ENCODE peak calls at places on chromosomes 4 and X, in nine cellular contexts. C, I, X, R, K, A, Z, E and V are unnamed samples.

GRCh38 chr4:148540622-148541326 is 98.6 kb upstream of the NR3C2 start:
- DNase-seq in K (no peak), X (no peak), C (no peak), I (no peak), R (no peak), A (no peak), E (no peak), Z (no peak), V (no peak)

GRCh38 chrX:135644624-135645023 is 68.8 kb upstream of the CT45A1 start:
- DNase-seq in I (no peak), K (no peak), E (no peak), Z (no peak), A (no peak), R (no peak), C (no peak), X (no peak), V (no peak)

GRCh38 chrX:97529801-97530200 is 646.1 kb downstream of the RPA4 start:
- DNase-seq in C (no peak), I (no peak), X (no peak), E (no peak), A (no peak), Z (no peak), R (no peak), K (no peak), V (no peak)

GRCh38 chr4:156615066-156615514 is 356.5 kb downstream of the PDGFC start:
- DNase-seq in E (no peak), C (peak), I (no peak), X (no peak), Z (no peak), K (peak), R (no peak), A (no peak), V (peak)

GRCh38 chr4:108840426-108840975 is 77.6 kb upstream of the ETNPPL start:
- DNase-seq in K (no peak), R (no peak), X (no peak), I (no peak), E (no peak), C (no peak), A (no peak), Z (no peak), V (no peak)

GRCh38 chr4:14364953-14365533 is 637.2 kb upstream of the CPEB2 start:
- DNase-seq in E (no peak), Z (no peak), K (no peak), R (no peak), A (no peak), I (no peak), X (no peak), C (no peak), V (no peak)

GRCh38 chrX:123590842-123591491 is 141.9 kb downstream of the THOC2 start:
- DNase-seq in I (no peak), X (no peak), C (peak), R (no peak), Z (no peak), E (peak), A (no peak), K (peak), V (peak)

GRCh38 chrX:153794897-153795816 is 689 bp downstream of the SSR4 start:
- DNase-seq in Z (no peak), C (no peak), E (no peak), I (no peak), K (no peak), X (no peak), A (no peak), R (no peak), V (no peak)

GRCh38 chr4:86543080-86543479 is 51.0 kb upstream of the PTPN13 start:
- DNase-seq in Z (no peak), R (no peak), I (no peak), X (no peak), C (no peak), K (no peak), A (no peak), E (no peak), V (no peak)

GRCh38 chr4:56050584-56050983 is 101.8 kb downstream of the CEP135 start:
- DNase-seq in R (no peak), I (no peak), A (no peak), C (no peak), E (no peak), X (no peak), Z (no peak), K (no peak), V (no peak)

GRCh38 chr4:33302298-33302697 is 2582.1 kb downstream of the PCDH7 start:
- DNase-seq in I (no peak), X (no peak), Z (no peak), K (no peak), E (no peak), C (no peak), A (no peak), R (no peak), V (no peak)

GRCh38 chrX:140766024-140766611 is 56.6 kb downstream of the LINC00632 start:
- DNase-seq in Z (peak), A (peak), K (peak), C (peak), R (peak), I (no peak), X (no peak), E (peak), V (peak)

GRCh38 chrX:123648028-123648810 is 84.6 kb downstream of the THOC2 start:
- DNase-seq in R (peak), E (no peak), K (no peak), X (no peak), Z (peak), A (no peak), C (peak), I (no peak), V (no peak)

GRCh38 chr4:101355767-101356702 is 8.7 kb upstream of the PPP3CA start:
- DNase-seq in Z (no peak), X (no peak), E (no peak), A (no peak), R (no peak), I (no peak), C (peak), K (peak), V (peak)

GRCh38 chr4:110310795-110311194 is 112.4 kb upstream of the ELOVL6 start:
- DNase-seq in Z (no peak), K (no peak), X (no peak), C (no peak), E (no peak), I (no peak), A (no peak), R (no peak), V (no peak)

GRCh38 chr4:136873555-136873954 is 658.7 kb downstream of the PCDH18 start:
- DNase-seq in R (no peak), K (no peak), C (no peak), A (no peak), I (no peak), Z (no peak), E (no peak), X (no peak), V (no peak)

GRCh38 chr4:185412412-185412811 is 13.4 kb downstream of the UFSP2 start:
- DNase-seq in I (no peak), X (no peak), A (no peak), E (no peak), Z (no peak), C (no peak), R (no peak), K (no peak), V (no peak)

GRCh38 chr4:23476514-23477090 is 413.2 kb downstream of the PPARGC1A start:
- DNase-seq in R (no peak), A (no peak), C (no peak), Z (no peak), I (no peak), E (no peak), K (no peak), X (no peak), V (no peak)

GRCh38 chrX:101395789-101396188 is 5.0 kb downstream of the RPL36A start:
- DNase-seq in A (no peak), Z (no peak), E (no peak), C (peak), X (no peak), I (no peak), K (no peak), R (no peak), V (peak)

GRCh38 chr4:119321921-119322687 is at the start of gene FABP2:
- DNase-seq in A (no peak), I (no peak), X (no peak), K (no peak), R (no peak), C (no peak), E (no peak), Z (no peak), V (no peak)

GRCh38 chrX:5936438-5936837 is 292.2 kb downstream of the NLGN4X start:
- DNase-seq in X (no peak), K (peak), A (no peak), E (no peak), C (peak), Z (no peak), R (no peak), I (no peak), V (no peak)

GRCh38 chrX:28158019-28158777 is 176.9 kb upstream of the DCAF8L1 start:
- DNase-seq in A (no peak), K (no peak), X (no peak), I (no peak), C (no peak), Z (no peak), E (no peak), R (no peak), V (no peak)

GRCh38 chr4:8547108-8547911 is 32.9 kb upstream of the GPR78 start:
- DNase-seq in E (peak), X (no peak), R (no peak), K (peak), A (no peak), I (no peak), Z (no peak), C (peak), V (peak)

GRCh38 chr4:1411436-1412375 is 5.5 kb upstream of the NKX1-1 start:
- DNase-seq in K (no peak), Z (no peak), R (no peak), E (peak), X (peak), I (no peak), C (no peak), A (no peak), V (no peak)

DNA sequence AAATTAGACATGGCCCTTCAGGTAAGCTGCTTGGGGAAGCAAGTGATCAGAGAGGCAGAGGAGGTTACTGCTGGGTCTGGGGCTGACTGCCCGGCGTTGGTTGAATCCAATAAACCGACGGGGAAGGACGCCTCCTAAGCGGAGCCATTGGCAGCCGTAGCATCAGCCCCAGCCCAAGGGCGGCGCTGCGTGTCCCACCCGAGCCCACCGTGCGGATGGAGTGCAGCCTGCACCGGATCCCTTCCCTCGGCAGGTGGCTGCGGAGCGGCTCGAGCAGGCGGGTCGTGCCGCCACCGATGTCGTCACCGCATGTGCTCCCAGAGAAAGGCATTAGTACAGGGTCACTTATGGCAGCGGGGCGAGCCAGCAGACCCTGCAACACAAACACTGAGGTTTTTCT is 82.1 kb downstream of the ALPK1 start:
- DNase-seq in Z (no peak), C (no peak), R (no peak), X (no peak), K (no peak), E (no peak), I (no peak), A (no peak), V (no peak)
- TF ChIP-seq CTCF in Z (no peak), C (no peak), R (no peak), X (no peak), K (no peak), E (no peak), I (no peak), A (no peak), V (no peak)

DNA sequence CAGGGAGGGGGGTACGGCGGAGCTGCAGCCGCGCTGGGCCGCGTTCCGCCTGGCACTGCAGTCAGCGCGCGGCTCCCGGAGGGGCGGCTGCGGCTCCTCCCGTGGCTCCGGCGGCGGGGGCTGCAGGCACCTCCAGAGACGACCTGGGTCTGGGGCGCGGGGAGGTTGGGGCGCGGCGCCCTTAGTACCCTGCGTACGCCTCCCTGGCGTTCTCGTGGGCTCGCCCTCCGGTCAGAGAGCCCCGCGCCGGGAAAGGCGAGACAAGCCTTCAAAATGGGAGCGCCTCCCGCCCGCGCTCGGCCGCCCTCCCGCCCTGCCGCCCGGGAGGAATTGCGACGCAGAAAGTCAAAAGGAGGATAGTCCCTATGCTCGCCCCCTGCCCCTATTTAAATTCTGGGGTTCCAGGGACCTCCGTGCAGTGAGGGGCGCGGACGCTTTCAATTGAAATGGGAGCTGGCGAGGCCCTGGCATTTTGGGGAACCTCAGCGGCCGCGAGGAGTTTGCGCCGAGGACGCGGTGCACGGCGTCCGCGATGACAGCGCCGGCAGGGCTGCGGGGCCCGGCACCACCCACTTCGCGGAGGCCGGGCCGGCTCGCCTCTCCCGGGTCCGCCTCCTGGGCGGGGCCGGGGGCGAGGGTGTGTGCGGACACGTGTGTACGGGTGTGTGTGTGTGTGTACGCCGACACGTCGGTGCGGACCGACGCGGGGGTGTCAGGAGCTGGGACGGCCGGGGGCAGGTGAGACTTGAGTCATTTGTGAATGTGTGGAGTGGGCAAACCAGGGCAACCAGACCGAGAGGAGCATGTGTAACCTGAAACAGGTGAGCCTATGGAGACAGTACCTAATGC is 544 bp downstream of the HERC3 start:
- DNase-seq in I (peak), X (peak), R (peak), K (peak), A (peak), Z (peak), C (peak), E (peak), V (peak)
- TF ChIP-seq CTCF in I (no peak), X (no peak), R (no peak), K (no peak), A (no peak), Z (no peak), C (no peak), E (no peak), V (no peak)

GRCh38 chrX:16832301-16832700 is 37.9 kb downstream of the RBBP7 start:
- DNase-seq in E (no peak), I (no peak), C (no peak), R (no peak), Z (no peak), K (no peak), X (no peak), A (no peak), V (no peak)
- TF ChIP-seq CTCF in E (no peak), I (no peak), C (no peak), R (no peak), Z (no peak), K (no peak), X (no peak), A (no peak), V (no peak)

GRCh38 chrX:46543441-46543840 is 1.8 kb downstream of the ZNF674 start:
- DNase-seq in C (no peak), X (no peak), E (no peak), R (no peak), A (no peak), K (no peak), I (no peak), Z (no peak), V (no peak)

GRCh38 chrX:46549914-46550313 is 4.7 kb upstream of the ZNF674 start:
- DNase-seq in X (no peak), R (no peak), I (no peak), A (no peak), Z (no peak), K (no peak), E (no peak), C (no peak), V (no peak)

GRCh38 chrX:46547857-46548256 is 2.6 kb upstream of the ZNF674 start:
- DNase-seq in Z (no peak), X (no peak), C (peak), E (no peak), R (no peak), I (no peak), A (no peak), K (peak), V (peak)

DNA sequence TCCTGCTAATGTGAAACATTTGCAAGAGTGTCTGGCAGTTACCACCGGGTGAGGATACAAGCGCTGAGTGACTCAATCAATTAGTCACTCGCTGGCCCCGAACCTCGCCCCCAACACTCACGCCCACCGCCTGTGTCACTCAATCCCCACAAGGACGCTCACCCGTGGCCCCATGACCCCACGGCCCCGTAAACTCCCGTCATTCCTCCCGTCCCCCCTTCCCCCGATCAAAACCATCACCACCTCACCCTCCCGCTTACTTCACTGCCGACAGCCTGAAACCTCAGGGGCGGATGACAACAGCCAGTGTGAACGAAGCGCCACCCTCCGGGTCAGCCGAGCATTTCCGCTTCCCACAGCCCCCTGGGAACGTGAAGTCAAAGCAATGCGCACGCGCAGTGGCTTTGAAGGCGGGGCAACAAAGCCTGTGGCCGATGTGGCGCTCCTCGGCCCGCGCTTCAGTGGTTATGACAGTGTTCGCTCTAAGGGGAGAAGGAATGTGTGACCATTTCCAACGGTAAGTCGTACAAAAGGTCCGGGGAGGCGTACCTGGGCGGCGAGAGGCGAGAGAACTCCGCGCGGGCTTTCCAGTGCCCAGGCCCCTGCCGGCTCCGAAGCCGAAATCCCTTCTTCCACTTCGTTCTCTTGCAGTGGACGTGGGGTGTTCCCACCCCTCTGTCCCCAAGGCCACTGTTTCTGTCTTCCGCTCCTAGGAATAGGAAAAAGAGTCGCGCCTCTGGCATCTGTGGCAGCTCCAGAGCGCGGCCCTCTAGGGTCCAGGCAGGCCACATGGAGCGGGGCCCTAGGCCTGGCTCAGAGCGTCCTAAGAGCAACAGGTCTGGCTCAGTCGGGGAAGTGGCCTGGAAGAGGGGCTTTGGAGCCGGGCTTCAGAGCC is at the start of gene ZNF674:
- DNase-seq in Z (peak), R (peak), C (peak), E (peak), I (peak), A (peak), K (peak), X (peak), V (peak)
- TF ChIP-seq CTCF in Z (no peak), R (peak), C (peak), E (no peak), I (peak), A (peak), K (peak), X (no peak), V (peak)

DNA sequence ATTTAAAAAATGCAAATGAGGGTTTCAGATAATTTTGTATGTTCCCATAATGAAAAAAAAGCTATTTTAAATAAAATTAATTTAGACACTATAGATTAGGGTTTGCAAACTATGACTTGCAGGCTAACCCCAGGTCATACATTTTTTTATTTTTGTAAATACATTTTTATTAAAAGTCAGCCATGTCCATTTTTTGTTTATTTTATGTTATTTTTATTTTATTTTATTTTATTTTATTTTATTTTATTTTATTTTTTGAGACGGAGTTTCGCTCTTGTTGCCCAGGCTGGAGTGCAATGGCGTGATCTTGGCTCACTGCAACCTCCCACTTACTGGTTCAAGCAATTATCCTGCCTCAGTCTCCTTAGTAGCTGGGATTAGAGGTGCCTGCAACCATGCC is 460.6 kb downstream of the IL15 start:
- DNase-seq in A (no peak), I (no peak), E (no peak), K (no peak), C (no peak), R (no peak), X (no peak), Z (no peak), V (no peak)
- TF ChIP-seq CTCF in A (no peak), I (no peak), E (no peak), K (no peak), C (no peak), R (no peak), X (no peak), Z (no peak), V (no peak)